ENCODE peak calls at places on chromosomes 11 and 22, in six cellular contexts. One of them, this sample, is unnamed.
A peak's percentile ranks its signal among the peaks of the same experiment; 100 is the strongest.

GRCh38 chr11:121577106-121577505 is 124.3 kb upstream of the SORL1-AS1 start:
- DNase-seq in lower leg skin: no peak
- DNase-seq in uterus: no peak
- DNase-seq in A549: no peak
- DNase-seq in right lobe of liver: no peak
- DNase-seq in adrenal gland: no peak
- DNase-seq in this sample: no peak

GRCh38 chr11:95849087-95849825 is 59.0 kb downstream of the CEP57 start:
- DNase-seq in lower leg skin: peak; percentile 30
- DNase-seq in uterus: peak; percentile 34
- DNase-seq in A549: peak; percentile 64
- DNase-seq in right lobe of liver: no peak
- DNase-seq in adrenal gland: peak; percentile 49
- DNase-seq in this sample: no peak

GRCh38 chr22:25745341-25746011 is 3.5 kb downstream of the MYO18B start:
- DNase-seq in lower leg skin: no peak
- DNase-seq in uterus: no peak
- DNase-seq in A549: peak; percentile 18
- DNase-seq in right lobe of liver: no peak
- DNase-seq in adrenal gland: no peak
- DNase-seq in this sample: peak; percentile 30

GRCh38 chr22:30286331-30286730 is 3.0 kb downstream of the CASTOR1 start:
- DNase-seq in lower leg skin: no peak
- DNase-seq in uterus: no peak
- DNase-seq in A549: no peak
- DNase-seq in right lobe of liver: no peak
- DNase-seq in adrenal gland: no peak
- DNase-seq in this sample: no peak

GRCh38 chr11:73995247-73995646 is 12.6 kb upstream of the UCP2 start:
- DNase-seq in lower leg skin: no peak
- DNase-seq in uterus: no peak
- DNase-seq in A549: no peak
- DNase-seq in right lobe of liver: no peak
- DNase-seq in adrenal gland: no peak
- DNase-seq in this sample: no peak

GRCh38 chr11:13663631-13664071 is 4.8 kb upstream of the FAR1 start:
- DNase-seq in lower leg skin: no peak
- DNase-seq in uterus: no peak
- DNase-seq in A549: no peak
- DNase-seq in right lobe of liver: no peak
- DNase-seq in adrenal gland: no peak
- DNase-seq in this sample: peak; percentile 44

GRCh38 chr22:30318773-30319419 is 7.8 kb downstream of the TBC1D10A start:
- DNase-seq in lower leg skin: no peak
- DNase-seq in uterus: no peak
- DNase-seq in A549: no peak
- DNase-seq in right lobe of liver: no peak
- DNase-seq in adrenal gland: no peak
- DNase-seq in this sample: no peak

GRCh38 chr22:47036936-47037485 is 274.6 kb downstream of the TBC1D22A start:
- DNase-seq in lower leg skin: no peak
- DNase-seq in uterus: no peak
- DNase-seq in A549: no peak
- DNase-seq in right lobe of liver: no peak
- DNase-seq in adrenal gland: no peak
- DNase-seq in this sample: no peak

GRCh38 chr11:57480409-57481137 is 20.2 kb downstream of the RTN4RL2 start:
- DNase-seq in lower leg skin: peak; percentile 33
- DNase-seq in uterus: no peak
- DNase-seq in A549: peak; percentile 77
- DNase-seq in right lobe of liver: peak; percentile 72
- DNase-seq in adrenal gland: peak; percentile 78
- DNase-seq in this sample: peak; percentile 92

GRCh38 chr22:46909237-46910030 is 147.0 kb downstream of the TBC1D22A start:
- DNase-seq in lower leg skin: no peak
- DNase-seq in uterus: no peak
- DNase-seq in A549: no peak
- DNase-seq in right lobe of liver: no peak
- DNase-seq in adrenal gland: no peak
- DNase-seq in this sample: no peak

GRCh38 chr22:23071163-23072034 is 1.1 kb downstream of the GNAZ start:
- DNase-seq in lower leg skin: no peak
- DNase-seq in uterus: peak; percentile 19
- DNase-seq in A549: no peak
- DNase-seq in right lobe of liver: peak; percentile 51
- DNase-seq in adrenal gland: no peak
- DNase-seq in this sample: no peak

GRCh38 chr22:47333625-47334024 is 571.2 kb downstream of the TBC1D22A start:
- DNase-seq in lower leg skin: no peak
- DNase-seq in uterus: no peak
- DNase-seq in A549: peak; percentile 55
- DNase-seq in right lobe of liver: peak; percentile 59
- DNase-seq in adrenal gland: no peak
- DNase-seq in this sample: peak; percentile 12

GRCh38 chr22:48347311-48347710 is 1480.4 kb downstream of the BRD1 start:
- DNase-seq in lower leg skin: no peak
- DNase-seq in uterus: no peak
- DNase-seq in A549: no peak
- DNase-seq in right lobe of liver: peak; percentile 25
- DNase-seq in adrenal gland: no peak
- DNase-seq in this sample: no peak

GRCh38 chr11:83252941-83253340 is 33.2 kb downstream of the CCDC90B start:
- DNase-seq in lower leg skin: no peak
- DNase-seq in uterus: no peak
- DNase-seq in A549: no peak
- DNase-seq in right lobe of liver: no peak
- DNase-seq in adrenal gland: no peak
- DNase-seq in this sample: no peak

GRCh38 chr22:50274311-50274710 is 4.1 kb upstream of the MAPK11 start:
- DNase-seq in lower leg skin: no peak
- DNase-seq in uterus: peak; percentile 58
- DNase-seq in A549: peak; percentile 70
- DNase-seq in right lobe of liver: peak; percentile 81
- DNase-seq in adrenal gland: peak; percentile 83
- DNase-seq in this sample: no peak

GRCh38 chr11:44575288-44575672 is 9.8 kb downstream of the CD82 start:
- DNase-seq in lower leg skin: no peak
- DNase-seq in uterus: no peak
- DNase-seq in A549: no peak
- DNase-seq in right lobe of liver: peak; percentile 22
- DNase-seq in adrenal gland: no peak
- DNase-seq in this sample: peak; percentile 60

GRCh38 chr11:19345848-19346681 is 105.3 kb upstream of the E2F8 start:
- DNase-seq in lower leg skin: no peak
- DNase-seq in uterus: no peak
- DNase-seq in A549: peak; percentile 7
- DNase-seq in right lobe of liver: no peak
- DNase-seq in adrenal gland: no peak
- DNase-seq in this sample: no peak
- TF ChIP-seq POLR2A in lower leg skin: no peak
- TF ChIP-seq POLR2A in uterus: no peak
- TF ChIP-seq POLR2A in A549: no peak
- TF ChIP-seq POLR2A in right lobe of liver: no peak
- TF ChIP-seq POLR2A in adrenal gland: no peak
- TF ChIP-seq POLR2A in this sample: no peak

GRCh38 chr11:128520886-128521696 is 66.3 kb downstream of the ETS1 start:
- DNase-seq in lower leg skin: no peak
- DNase-seq in uterus: no peak
- DNase-seq in A549: no peak
- DNase-seq in right lobe of liver: peak; percentile 54
- DNase-seq in adrenal gland: no peak
- DNase-seq in this sample: no peak
- TF ChIP-seq POLR2A in lower leg skin: no peak
- TF ChIP-seq POLR2A in uterus: no peak
- TF ChIP-seq POLR2A in A549: no peak
- TF ChIP-seq POLR2A in right lobe of liver: no peak
- TF ChIP-seq POLR2A in adrenal gland: no peak
- TF ChIP-seq POLR2A in this sample: no peak

GRCh38 chr11:65911682-65912568 is 6.9 kb downstream of the C11orf68 start:
- DNase-seq in lower leg skin: no peak
- DNase-seq in uterus: peak; percentile 79
- DNase-seq in A549: peak; percentile 79
- DNase-seq in right lobe of liver: no peak
- DNase-seq in adrenal gland: peak; percentile 46
- DNase-seq in this sample: no peak
- TF ChIP-seq POLR2A in lower leg skin: no peak
- TF ChIP-seq POLR2A in uterus: no peak
- TF ChIP-seq POLR2A in A549: no peak
- TF ChIP-seq POLR2A in right lobe of liver: no peak
- TF ChIP-seq POLR2A in adrenal gland: no peak
- TF ChIP-seq POLR2A in this sample: peak; percentile 24

GRCh38 chr11:66646875-66647274 is 8.4 kb downstream of the RBM4 start:
- DNase-seq in lower leg skin: no peak
- DNase-seq in uterus: no peak
- DNase-seq in A549: no peak
- DNase-seq in right lobe of liver: no peak
- DNase-seq in adrenal gland: no peak
- DNase-seq in this sample: no peak

GRCh38 chr11:66653123-66653522 is 14.6 kb downstream of the RBM4 start:
- DNase-seq in lower leg skin: no peak
- DNase-seq in uterus: no peak
- DNase-seq in A549: no peak
- DNase-seq in right lobe of liver: no peak
- DNase-seq in adrenal gland: no peak
- DNase-seq in this sample: no peak

GRCh38 chr11:66651011-66651410 is 12.5 kb downstream of the RBM4 start:
- DNase-seq in lower leg skin: no peak
- DNase-seq in uterus: no peak
- DNase-seq in A549: no peak
- DNase-seq in right lobe of liver: no peak
- DNase-seq in adrenal gland: no peak
- DNase-seq in this sample: no peak

GRCh38 chr11:66652651-66653050 is 14.1 kb downstream of the RBM4 start:
- DNase-seq in lower leg skin: no peak
- DNase-seq in uterus: no peak
- DNase-seq in A549: no peak
- DNase-seq in right lobe of liver: no peak
- DNase-seq in adrenal gland: no peak
- DNase-seq in this sample: no peak

GRCh38 chr11:66649903-66650302 is 11.4 kb downstream of the RBM4 start:
- DNase-seq in lower leg skin: no peak
- DNase-seq in uterus: no peak
- DNase-seq in A549: no peak
- DNase-seq in right lobe of liver: no peak
- DNase-seq in adrenal gland: no peak
- DNase-seq in this sample: no peak
- TF ChIP-seq POLR2A in lower leg skin: no peak
- TF ChIP-seq POLR2A in uterus: no peak
- TF ChIP-seq POLR2A in A549: no peak
- TF ChIP-seq POLR2A in right lobe of liver: no peak
- TF ChIP-seq POLR2A in adrenal gland: no peak
- TF ChIP-seq POLR2A in this sample: no peak

GRCh38 chr11:818396-819128 is at the start of gene PNPLA2:
- DNase-seq in lower leg skin: no peak
- DNase-seq in uterus: peak; percentile 68
- DNase-seq in A549: peak; percentile 60
- DNase-seq in right lobe of liver: no peak
- DNase-seq in adrenal gland: peak; percentile 68
- DNase-seq in this sample: no peak
- TF ChIP-seq POLR2A in lower leg skin: no peak
- TF ChIP-seq POLR2A in uterus: no peak
- TF ChIP-seq POLR2A in A549: no peak
- TF ChIP-seq POLR2A in right lobe of liver: peak; percentile 60
- TF ChIP-seq POLR2A in adrenal gland: peak; percentile 15
- TF ChIP-seq POLR2A in this sample: no peak

GRCh38 chr11:131278472-131278871 is 91.9 kb upstream of the NTM start:
- DNase-seq in lower leg skin: no peak
- DNase-seq in uterus: no peak
- DNase-seq in A549: no peak
- DNase-seq in right lobe of liver: no peak
- DNase-seq in adrenal gland: no peak
- DNase-seq in this sample: no peak
- TF ChIP-seq POLR2A in lower leg skin: no peak
- TF ChIP-seq POLR2A in uterus: no peak
- TF ChIP-seq POLR2A in A549: no peak
- TF ChIP-seq POLR2A in right lobe of liver: no peak
- TF ChIP-seq POLR2A in adrenal gland: no peak
- TF ChIP-seq POLR2A in this sample: no peak

DNA sequence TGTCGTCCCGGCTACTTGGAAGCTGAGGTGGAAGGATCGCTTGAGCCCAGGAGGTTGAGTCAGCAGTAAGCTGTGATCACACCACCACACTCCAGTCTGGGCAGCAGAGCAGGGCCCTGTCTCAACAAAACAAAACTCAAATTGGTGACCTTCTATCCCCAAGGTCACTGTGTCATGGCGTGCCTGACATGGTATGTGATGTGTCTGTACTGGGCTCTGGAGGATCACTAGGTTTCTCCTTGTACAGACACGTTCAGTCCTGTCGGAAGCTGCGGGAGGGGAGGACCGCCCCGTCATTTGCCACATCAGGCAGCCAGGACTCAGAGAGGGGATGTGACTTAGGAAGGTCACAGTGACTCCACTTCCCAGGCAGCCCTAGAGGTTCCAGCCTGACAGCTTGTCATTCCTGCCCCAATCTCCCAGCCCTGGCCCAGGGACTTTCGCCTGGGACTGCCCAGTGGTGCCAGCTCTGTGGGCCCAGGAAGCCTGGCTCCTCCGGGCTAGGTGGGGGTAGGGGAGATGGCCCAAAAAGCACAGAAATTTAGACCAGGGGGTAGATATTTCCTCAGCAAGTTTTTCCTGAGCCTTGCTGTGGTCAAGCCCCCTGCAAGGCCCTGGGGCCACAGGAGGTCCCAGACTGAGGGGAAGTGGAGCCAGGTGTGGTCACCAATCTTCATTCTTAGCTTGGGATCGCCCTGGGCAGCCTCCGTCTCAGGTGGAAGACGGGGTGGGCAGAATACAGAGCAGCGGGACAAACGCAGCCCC is 53.2 kb downstream of the TRIOBP start:
- DNase-seq in lower leg skin: peak; percentile 73
- DNase-seq in uterus: no peak
- DNase-seq in A549: no peak
- DNase-seq in right lobe of liver: no peak
- DNase-seq in adrenal gland: peak; percentile 78
- DNase-seq in this sample: no peak
- TF ChIP-seq POLR2A in lower leg skin: no peak
- TF ChIP-seq POLR2A in uterus: no peak
- TF ChIP-seq POLR2A in A549: no peak
- TF ChIP-seq POLR2A in right lobe of liver: no peak
- TF ChIP-seq POLR2A in adrenal gland: no peak
- TF ChIP-seq POLR2A in this sample: no peak

DNA sequence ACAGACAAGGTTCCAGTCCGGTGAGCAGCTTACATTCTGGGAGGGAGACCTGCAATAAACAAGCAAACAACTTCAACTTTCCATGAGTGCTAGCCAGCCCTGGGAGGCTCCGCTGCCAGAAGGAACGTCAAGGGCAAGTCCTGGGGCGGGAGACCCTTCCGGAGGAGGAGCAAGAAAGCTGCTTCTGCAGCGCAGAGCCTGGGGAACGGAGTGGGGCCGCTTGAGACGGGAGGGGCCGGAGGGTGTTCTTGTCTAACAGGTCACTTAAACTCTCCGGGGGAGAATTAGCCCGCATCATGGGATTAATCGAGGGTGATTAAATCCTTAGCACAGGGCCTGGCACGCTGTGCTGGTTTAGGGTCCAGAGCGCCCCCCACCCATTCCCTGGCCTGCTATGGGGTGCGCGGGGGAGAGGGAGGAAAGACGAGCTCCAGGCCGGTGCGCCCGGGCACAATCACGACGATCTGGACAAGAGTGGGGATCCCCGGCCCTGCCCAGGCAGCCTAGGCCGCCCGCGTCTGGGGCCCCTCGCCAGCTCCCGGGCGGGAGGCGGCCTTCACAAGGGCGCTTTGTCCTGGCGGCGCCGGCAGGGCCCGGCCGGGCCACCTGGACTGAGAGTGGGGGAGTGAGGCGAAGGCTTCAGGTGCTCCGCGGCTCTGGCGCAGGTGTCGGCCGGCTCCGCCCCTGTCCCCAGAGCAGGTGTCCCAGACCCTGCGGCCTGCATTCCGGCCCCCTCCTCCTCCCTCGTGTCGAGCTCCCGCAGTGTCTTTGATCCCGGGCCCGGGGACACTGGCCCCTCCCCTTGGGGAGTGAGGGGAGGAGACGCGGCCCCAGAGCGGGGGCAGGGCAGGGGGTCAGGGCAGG is 663 bp upstream of the LARGE2 start:
- DNase-seq in lower leg skin: no peak
- DNase-seq in uterus: no peak
- DNase-seq in A549: no peak
- DNase-seq in right lobe of liver: peak; percentile 66
- DNase-seq in adrenal gland: peak; percentile 60
- DNase-seq in this sample: no peak
- TF ChIP-seq POLR2A in lower leg skin: no peak
- TF ChIP-seq POLR2A in uterus: no peak
- TF ChIP-seq POLR2A in A549: no peak
- TF ChIP-seq POLR2A in right lobe of liver: no peak
- TF ChIP-seq POLR2A in adrenal gland: no peak
- TF ChIP-seq POLR2A in this sample: no peak